ENCODE peak calls at places on chromosomes 16 and 17, in seven cellular contexts. One of them, this sample, is unnamed.

GRCh38 chr17:53150101-53150698 is 672.5 kb upstream of the KIF2B start:
- DNase-seq in activated B cell treated with CpG ODN at 0.5 μM for 24 hours: no peak
- DNase-seq in mesothelial cell of epicardium: no peak
- DNase-seq in nephron progenitor cell: no peak
- DNase-seq in RWPE1: peak
- DNase-seq in esophagus squamous epithelium: no peak
- DNase-seq in astrocyte of the spinal cord: no peak
- DNase-seq in this sample: no peak

GRCh38 chr17:75850928-75851692 is 4.0 kb downstream of the WBP2 start:
- DNase-seq in activated B cell treated with CpG ODN at 0.5 μM for 24 hours: no peak
- DNase-seq in astrocyte of the spinal cord: peak
- DNase-seq in RWPE1: no peak
- DNase-seq in mesothelial cell of epicardium: no peak
- DNase-seq in esophagus squamous epithelium: no peak
- DNase-seq in nephron progenitor cell: no peak
- DNase-seq in this sample: no peak

GRCh38 chr17:66654764-66655163 is 180.2 kb upstream of the CACNG5 start:
- DNase-seq in mesothelial cell of epicardium: no peak
- DNase-seq in nephron progenitor cell: no peak
- DNase-seq in activated B cell treated with CpG ODN at 0.5 μM for 24 hours: no peak
- DNase-seq in RWPE1: peak
- DNase-seq in astrocyte of the spinal cord: no peak
- DNase-seq in esophagus squamous epithelium: no peak
- DNase-seq in this sample: no peak

GRCh38 chr17:29048440-29049360 is 5.8 kb downstream of the PIPOX start:
- DNase-seq in nephron progenitor cell: peak
- DNase-seq in mesothelial cell of epicardium: no peak
- DNase-seq in activated B cell treated with CpG ODN at 0.5 μM for 24 hours: no peak
- DNase-seq in RWPE1: no peak
- DNase-seq in esophagus squamous epithelium: no peak
- DNase-seq in astrocyte of the spinal cord: peak
- DNase-seq in this sample: no peak

GRCh38 chr17:29112780-29113295 is 67.4 kb downstream of the MYO18A start:
- DNase-seq in RWPE1: no peak
- DNase-seq in esophagus squamous epithelium: no peak
- DNase-seq in mesothelial cell of epicardium: no peak
- DNase-seq in astrocyte of the spinal cord: peak
- DNase-seq in nephron progenitor cell: no peak
- DNase-seq in activated B cell treated with CpG ODN at 0.5 μM for 24 hours: no peak
- DNase-seq in this sample: no peak

GRCh38 chr17:40347319-40348135 is 17.0 kb downstream of the GJD3 start:
- DNase-seq in esophagus squamous epithelium: no peak
- DNase-seq in activated B cell treated with CpG ODN at 0.5 μM for 24 hours: no peak
- DNase-seq in nephron progenitor cell: no peak
- DNase-seq in mesothelial cell of epicardium: no peak
- DNase-seq in RWPE1: no peak
- DNase-seq in astrocyte of the spinal cord: no peak
- DNase-seq in this sample: no peak

GRCh38 chr16:2769100-2769529 is 8.0 kb downstream of the ELOB start:
- DNase-seq in mesothelial cell of epicardium: no peak
- DNase-seq in nephron progenitor cell: no peak
- DNase-seq in esophagus squamous epithelium: no peak
- DNase-seq in astrocyte of the spinal cord: no peak
- DNase-seq in RWPE1: no peak
- DNase-seq in activated B cell treated with CpG ODN at 0.5 μM for 24 hours: no peak
- DNase-seq in this sample: no peak

GRCh38 chr16:30185141-30185682 is 1.8 kb downstream of the CORO1A start:
- DNase-seq in RWPE1: no peak
- DNase-seq in mesothelial cell of epicardium: no peak
- DNase-seq in esophagus squamous epithelium: no peak
- DNase-seq in activated B cell treated with CpG ODN at 0.5 μM for 24 hours: no peak
- DNase-seq in nephron progenitor cell: peak
- DNase-seq in astrocyte of the spinal cord: no peak
- DNase-seq in this sample: no peak

GRCh38 chr17:31211352-31212012 is 85.6 kb downstream of the OMG start:
- DNase-seq in mesothelial cell of epicardium: no peak
- DNase-seq in activated B cell treated with CpG ODN at 0.5 μM for 24 hours: no peak
- DNase-seq in RWPE1: no peak
- DNase-seq in astrocyte of the spinal cord: no peak
- DNase-seq in nephron progenitor cell: no peak
- DNase-seq in esophagus squamous epithelium: no peak
- DNase-seq in this sample: no peak

GRCh38 chr17:56786989-56787482 is 46.7 kb downstream of the C17orf67 start:
- DNase-seq in esophagus squamous epithelium: no peak
- DNase-seq in nephron progenitor cell: no peak
- DNase-seq in activated B cell treated with CpG ODN at 0.5 μM for 24 hours: no peak
- DNase-seq in mesothelial cell of epicardium: no peak
- DNase-seq in astrocyte of the spinal cord: peak
- DNase-seq in RWPE1: peak
- DNase-seq in this sample: no peak

GRCh38 chr16:49461517-49461951 is 87.9 kb downstream of the C16orf78 start:
- DNase-seq in nephron progenitor cell: no peak
- DNase-seq in activated B cell treated with CpG ODN at 0.5 μM for 24 hours: no peak
- DNase-seq in esophagus squamous epithelium: no peak
- DNase-seq in RWPE1: no peak
- DNase-seq in mesothelial cell of epicardium: no peak
- DNase-seq in astrocyte of the spinal cord: no peak
- DNase-seq in this sample: no peak

GRCh38 chr16:72979974-72980373 is 68.0 kb downstream of the ZFHX3 start:
- DNase-seq in astrocyte of the spinal cord: no peak
- DNase-seq in nephron progenitor cell: no peak
- DNase-seq in activated B cell treated with CpG ODN at 0.5 μM for 24 hours: no peak
- DNase-seq in mesothelial cell of epicardium: no peak
- DNase-seq in esophagus squamous epithelium: no peak
- DNase-seq in RWPE1: no peak
- DNase-seq in this sample: no peak

GRCh38 chr16:54066451-54067056 is 220.0 kb downstream of the IRX3 start:
- DNase-seq in RWPE1: peak
- DNase-seq in mesothelial cell of epicardium: no peak
- DNase-seq in esophagus squamous epithelium: no peak
- DNase-seq in astrocyte of the spinal cord: no peak
- DNase-seq in nephron progenitor cell: no peak
- DNase-seq in activated B cell treated with CpG ODN at 0.5 μM for 24 hours: no peak
- DNase-seq in this sample: no peak

GRCh38 chr17:57466042-57466471 is 209.7 kb downstream of the MSI2 start:
- DNase-seq in esophagus squamous epithelium: no peak
- DNase-seq in activated B cell treated with CpG ODN at 0.5 μM for 24 hours: no peak
- DNase-seq in RWPE1: no peak
- DNase-seq in astrocyte of the spinal cord: no peak
- DNase-seq in nephron progenitor cell: no peak
- DNase-seq in mesothelial cell of epicardium: no peak
- DNase-seq in this sample: no peak

GRCh38 chr17:42522798-42523278 is 13.2 kb upstream of the NAGLU start:
- DNase-seq in activated B cell treated with CpG ODN at 0.5 μM for 24 hours: no peak
- DNase-seq in astrocyte of the spinal cord: no peak
- DNase-seq in mesothelial cell of epicardium: no peak
- DNase-seq in RWPE1: no peak
- DNase-seq in esophagus squamous epithelium: no peak
- DNase-seq in nephron progenitor cell: no peak
- DNase-seq in this sample: no peak

GRCh38 chr16:65069090-65069489 is 52.8 kb downstream of the CDH11 start:
- DNase-seq in esophagus squamous epithelium: no peak
- DNase-seq in activated B cell treated with CpG ODN at 0.5 μM for 24 hours: no peak
- DNase-seq in RWPE1: peak
- DNase-seq in nephron progenitor cell: no peak
- DNase-seq in mesothelial cell of epicardium: no peak
- DNase-seq in astrocyte of the spinal cord: peak
- DNase-seq in this sample: no peak

GRCh38 chr16:15639061-15639568 is 3.8 kb downstream of the MARF1 start:
- DNase-seq in nephron progenitor cell: no peak
- DNase-seq in mesothelial cell of epicardium: no peak
- DNase-seq in RWPE1: no peak
- DNase-seq in activated B cell treated with CpG ODN at 0.5 μM for 24 hours: no peak
- DNase-seq in esophagus squamous epithelium: no peak
- DNase-seq in astrocyte of the spinal cord: no peak
- DNase-seq in this sample: no peak

GRCh38 chr17:57572062-57572461 is 173.0 kb downstream of the CCDC182 start:
- DNase-seq in esophagus squamous epithelium: no peak
- DNase-seq in mesothelial cell of epicardium: no peak
- DNase-seq in nephron progenitor cell: no peak
- DNase-seq in RWPE1: no peak
- DNase-seq in astrocyte of the spinal cord: no peak
- DNase-seq in activated B cell treated with CpG ODN at 0.5 μM for 24 hours: no peak
- DNase-seq in this sample: no peak

GRCh38 chr17:73401911-73402310 is 90.1 kb upstream of the CDC42EP4 start:
- DNase-seq in activated B cell treated with CpG ODN at 0.5 μM for 24 hours: no peak
- DNase-seq in nephron progenitor cell: peak
- DNase-seq in esophagus squamous epithelium: no peak
- DNase-seq in mesothelial cell of epicardium: no peak
- DNase-seq in astrocyte of the spinal cord: peak
- DNase-seq in RWPE1: no peak
- DNase-seq in this sample: no peak

GRCh38 chr17:19379306-19380075 is 1.2 kb downstream of the MAPK7 start:
- DNase-seq in RWPE1: no peak
- DNase-seq in nephron progenitor cell: no peak
- DNase-seq in mesothelial cell of epicardium: no peak
- DNase-seq in esophagus squamous epithelium: no peak
- DNase-seq in activated B cell treated with CpG ODN at 0.5 μM for 24 hours: no peak
- DNase-seq in astrocyte of the spinal cord: no peak
- DNase-seq in this sample: no peak

GRCh38 chr17:19378416-19379293 is at the start of gene MAPK7:
- DNase-seq in esophagus squamous epithelium: no peak
- DNase-seq in astrocyte of the spinal cord: no peak
- DNase-seq in RWPE1: no peak
- DNase-seq in nephron progenitor cell: peak
- DNase-seq in activated B cell treated with CpG ODN at 0.5 μM for 24 hours: no peak
- DNase-seq in mesothelial cell of epicardium: no peak
- DNase-seq in this sample: no peak

GRCh38 chr17:19380551-19381284 is 2.4 kb downstream of the MAPK7 start:
- DNase-seq in RWPE1: no peak
- DNase-seq in mesothelial cell of epicardium: no peak
- DNase-seq in activated B cell treated with CpG ODN at 0.5 μM for 24 hours: no peak
- DNase-seq in nephron progenitor cell: no peak
- DNase-seq in esophagus squamous epithelium: no peak
- DNase-seq in astrocyte of the spinal cord: no peak
- DNase-seq in this sample: no peak

GRCh38 chr17:19376799-19377198 is 1.5 kb upstream of the MAPK7 start:
- DNase-seq in nephron progenitor cell: no peak
- DNase-seq in mesothelial cell of epicardium: no peak
- DNase-seq in RWPE1: no peak
- DNase-seq in astrocyte of the spinal cord: no peak
- DNase-seq in esophagus squamous epithelium: no peak
- DNase-seq in activated B cell treated with CpG ODN at 0.5 μM for 24 hours: no peak
- DNase-seq in this sample: no peak

DNA sequence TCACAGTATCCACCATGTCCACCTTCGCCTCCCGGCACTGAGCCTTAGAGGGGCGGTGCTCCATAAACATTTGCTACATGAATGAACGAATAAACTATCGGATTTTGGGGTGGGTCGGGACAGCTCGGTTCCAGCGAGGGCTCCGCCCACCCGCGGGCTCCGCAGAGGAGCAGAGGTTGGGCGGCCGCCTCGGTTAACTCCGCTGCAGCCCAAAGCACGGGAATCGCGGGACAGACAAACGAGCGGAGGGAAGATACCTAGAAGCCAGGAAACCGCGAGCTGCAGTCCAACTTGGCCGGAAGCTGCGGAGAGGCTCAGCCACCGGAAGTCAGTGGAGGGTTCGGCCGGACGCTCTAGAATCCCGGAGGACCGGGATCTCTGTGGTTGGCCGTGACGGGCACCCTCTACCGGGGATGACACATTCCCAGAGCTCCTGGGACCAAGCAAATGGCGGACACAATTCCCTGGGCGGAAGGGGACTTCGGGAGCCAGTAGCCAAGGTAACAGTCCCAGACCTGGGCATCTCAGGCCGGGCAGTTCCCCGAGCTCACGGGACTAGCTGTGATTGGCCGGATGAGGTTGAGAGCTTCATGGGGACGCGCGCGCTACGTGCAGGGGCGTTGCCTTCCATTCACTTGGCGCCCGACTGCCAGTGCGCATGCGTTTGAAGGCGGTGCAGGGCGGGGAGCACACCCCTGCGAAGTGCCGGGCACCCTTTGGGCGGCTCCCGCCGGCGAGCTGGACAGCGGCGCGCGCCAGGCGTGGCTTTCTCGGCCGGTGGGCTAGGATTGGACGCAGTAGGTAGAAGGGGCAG is 489 bp upstream of the MAPK7 start:
- DNase-seq in nephron progenitor cell: peak
- DNase-seq in RWPE1: peak
- DNase-seq in esophagus squamous epithelium: peak
- DNase-seq in mesothelial cell of epicardium: peak
- DNase-seq in astrocyte of the spinal cord: peak
- DNase-seq in activated B cell treated with CpG ODN at 0.5 μM for 24 hours: peak
- DNase-seq in this sample: peak
- TF ChIP-seq CTCF in nephron progenitor cell: no peak
- TF ChIP-seq CTCF in RWPE1: no peak
- TF ChIP-seq CTCF in esophagus squamous epithelium: no peak
- TF ChIP-seq CTCF in mesothelial cell of epicardium: no peak
- TF ChIP-seq CTCF in astrocyte of the spinal cord: peak
- TF ChIP-seq CTCF in activated B cell treated with CpG ODN at 0.5 μM for 24 hours: no peak
- TF ChIP-seq CTCF in this sample: no peak

GRCh38 chr16:86819523-86819887 is 241.2 kb downstream of the FOXL1 start:
- DNase-seq in esophagus squamous epithelium: no peak
- DNase-seq in activated B cell treated with CpG ODN at 0.5 μM for 24 hours: no peak
- DNase-seq in mesothelial cell of epicardium: no peak
- DNase-seq in nephron progenitor cell: no peak
- DNase-seq in astrocyte of the spinal cord: no peak
- DNase-seq in RWPE1: no peak
- DNase-seq in this sample: no peak
- TF ChIP-seq CTCF in esophagus squamous epithelium: no peak
- TF ChIP-seq CTCF in activated B cell treated with CpG ODN at 0.5 μM for 24 hours: no peak
- TF ChIP-seq CTCF in mesothelial cell of epicardium: peak
- TF ChIP-seq CTCF in nephron progenitor cell: no peak
- TF ChIP-seq CTCF in astrocyte of the spinal cord: peak
- TF ChIP-seq CTCF in RWPE1: no peak
- TF ChIP-seq CTCF in this sample: no peak

GRCh38 chr16:13439766-13440165 is 480.2 kb upstream of the ERCC4 start:
- DNase-seq in activated B cell treated with CpG ODN at 0.5 μM for 24 hours: no peak
- DNase-seq in astrocyte of the spinal cord: no peak
- DNase-seq in RWPE1: no peak
- DNase-seq in esophagus squamous epithelium: no peak
- DNase-seq in nephron progenitor cell: no peak
- DNase-seq in mesothelial cell of epicardium: no peak
- DNase-seq in this sample: no peak

GRCh38 chr16:13436641-13437423 is 483.1 kb upstream of the ERCC4 start:
- DNase-seq in mesothelial cell of epicardium: no peak
- DNase-seq in nephron progenitor cell: no peak
- DNase-seq in astrocyte of the spinal cord: peak
- DNase-seq in RWPE1: no peak
- DNase-seq in activated B cell treated with CpG ODN at 0.5 μM for 24 hours: no peak
- DNase-seq in esophagus squamous epithelium: no peak
- DNase-seq in this sample: no peak

GRCh38 chr16:13438064-13438463 is 481.9 kb upstream of the ERCC4 start:
- DNase-seq in RWPE1: no peak
- DNase-seq in activated B cell treated with CpG ODN at 0.5 μM for 24 hours: no peak
- DNase-seq in astrocyte of the spinal cord: no peak
- DNase-seq in esophagus squamous epithelium: no peak
- DNase-seq in mesothelial cell of epicardium: no peak
- DNase-seq in nephron progenitor cell: no peak
- DNase-seq in this sample: no peak

GRCh38 chr16:13435415-13435814 is 484.5 kb upstream of the ERCC4 start:
- DNase-seq in esophagus squamous epithelium: no peak
- DNase-seq in activated B cell treated with CpG ODN at 0.5 μM for 24 hours: no peak
- DNase-seq in nephron progenitor cell: no peak
- DNase-seq in RWPE1: no peak
- DNase-seq in mesothelial cell of epicardium: no peak
- DNase-seq in astrocyte of the spinal cord: no peak
- DNase-seq in this sample: no peak

GRCh38 chr16:13435873-13436474 is 484.0 kb upstream of the ERCC4 start:
- DNase-seq in mesothelial cell of epicardium: no peak
- DNase-seq in activated B cell treated with CpG ODN at 0.5 μM for 24 hours: no peak
- DNase-seq in astrocyte of the spinal cord: no peak
- DNase-seq in esophagus squamous epithelium: no peak
- DNase-seq in nephron progenitor cell: no peak
- DNase-seq in RWPE1: no peak
- DNase-seq in this sample: no peak
- TF ChIP-seq CTCF in mesothelial cell of epicardium: no peak
- TF ChIP-seq CTCF in activated B cell treated with CpG ODN at 0.5 μM for 24 hours: no peak
- TF ChIP-seq CTCF in astrocyte of the spinal cord: no peak
- TF ChIP-seq CTCF in esophagus squamous epithelium: no peak
- TF ChIP-seq CTCF in nephron progenitor cell: no peak
- TF ChIP-seq CTCF in RWPE1: no peak
- TF ChIP-seq CTCF in this sample: peak

GRCh38 chr16:81174644-81175324 is 63.7 kb upstream of the BCO1 start:
- DNase-seq in nephron progenitor cell: no peak
- DNase-seq in RWPE1: no peak
- DNase-seq in esophagus squamous epithelium: no peak
- DNase-seq in mesothelial cell of epicardium: no peak
- DNase-seq in astrocyte of the spinal cord: no peak
- DNase-seq in activated B cell treated with CpG ODN at 0.5 μM for 24 hours: no peak
- DNase-seq in this sample: no peak
- TF ChIP-seq CTCF in nephron progenitor cell: no peak
- TF ChIP-seq CTCF in RWPE1: no peak
- TF ChIP-seq CTCF in esophagus squamous epithelium: no peak
- TF ChIP-seq CTCF in mesothelial cell of epicardium: no peak
- TF ChIP-seq CTCF in astrocyte of the spinal cord: peak
- TF ChIP-seq CTCF in activated B cell treated with CpG ODN at 0.5 μM for 24 hours: no peak
- TF ChIP-seq CTCF in this sample: no peak

This sample was measured in D721Med.